ENCODE peak calls at places on chromosome 9, in four cellular contexts. T is mesendoderm, K is IMR-90, P is H1. F is an unnamed sample.

GRCh38 chr9:131366745-131367401 is 27.0 kb upstream of the PRRC2B start:
- DNase-seq in T (peak; percentile 72), P (no peak), K (peak; percentile 49), F (peak; percentile 64)

GRCh38 chr9:121885345-121885901 is 207.7 kb downstream of the TTLL11 start:
- DNase-seq in T (no peak), K (peak; percentile 86), P (no peak), F (no peak)

GRCh38 chr9:71783120-71783523 is 14.8 kb upstream of the CEMIP2 start:
- DNase-seq in T (peak; percentile 66), P (no peak), K (peak; percentile 19), F (peak; percentile 38)

GRCh38 chr9:6488395-6488794 is 75.4 kb downstream of the UHRF2 start:
- DNase-seq in K (no peak), P (no peak), T (peak; percentile 47), F (peak; percentile 38)

GRCh38 chr9:82890865-82891264 is 172.1 kb downstream of the RASEF start:
- DNase-seq in T (peak; percentile 51), K (no peak), P (no peak), F (no peak)

GRCh38 chr9:128863647-128864046 is 18.1 kb downstream of the KYAT1 start:
- DNase-seq in T (peak; percentile 91), K (peak; percentile 36), P (peak; percentile 87), F (peak; percentile 94)

GRCh38 chr9:21085010-21085409 is 7.3 kb upstream of the IFNB1 start:
- DNase-seq in P (no peak), T (no peak), K (no peak), F (no peak)

GRCh38 chr9:135488013-135488330 is 8.4 kb downstream of the PPP1R26 start:
- DNase-seq in T (no peak), P (no peak), K (no peak), F (no peak)

GRCh38 chr9:89810434-89810833 is 205.6 kb downstream of the GADD45G start:
- DNase-seq in P (no peak), K (no peak), T (no peak), F (no peak)

GRCh38 chr9:33187519-33188218 is 20.5 kb upstream of the B4GALT1 start:
- DNase-seq in P (no peak), K (peak; percentile 79), T (peak; percentile 55), F (no peak)

GRCh38 chr9:94167055-94167346 is 82.7 kb downstream of the PTPDC1 start:
- DNase-seq in T (peak; percentile 96), K (no peak), P (no peak), F (no peak)

GRCh38 chr9:2634818-2635217 is 13.2 kb downstream of the VLDLR start:
- DNase-seq in T (no peak), K (no peak), P (no peak), F (no peak)

GRCh38 chr9:5231212-5231611 is at the start of gene INSL4:
- DNase-seq in K (peak; percentile 44), T (no peak), P (no peak), F (no peak)

GRCh38 chr9:103707181-103707580 is 386.9 kb upstream of the SMC2 start:
- DNase-seq in P (no peak), T (no peak), K (no peak), F (no peak)

GRCh38 chr9:131254107-131254491 is 22.2 kb downstream of the FAM78A start:
- DNase-seq in P (no peak), T (no peak), K (no peak), F (no peak)

GRCh38 chr9:2964485-2964884 is 120.6 kb upstream of the PUM3 start:
- DNase-seq in K (no peak), P (no peak), T (peak; percentile 10), F (no peak)

GRCh38 chr9:123129411-123129810 is 95.9 kb downstream of the GPR21 start:
- DNase-seq in T (no peak), K (no peak), P (no peak), F (no peak)

GRCh38 chr9:83166369-83166768 is 103.4 kb upstream of the RASEF start:
- DNase-seq in K (no peak), P (no peak), T (no peak), F (no peak)

DNA sequence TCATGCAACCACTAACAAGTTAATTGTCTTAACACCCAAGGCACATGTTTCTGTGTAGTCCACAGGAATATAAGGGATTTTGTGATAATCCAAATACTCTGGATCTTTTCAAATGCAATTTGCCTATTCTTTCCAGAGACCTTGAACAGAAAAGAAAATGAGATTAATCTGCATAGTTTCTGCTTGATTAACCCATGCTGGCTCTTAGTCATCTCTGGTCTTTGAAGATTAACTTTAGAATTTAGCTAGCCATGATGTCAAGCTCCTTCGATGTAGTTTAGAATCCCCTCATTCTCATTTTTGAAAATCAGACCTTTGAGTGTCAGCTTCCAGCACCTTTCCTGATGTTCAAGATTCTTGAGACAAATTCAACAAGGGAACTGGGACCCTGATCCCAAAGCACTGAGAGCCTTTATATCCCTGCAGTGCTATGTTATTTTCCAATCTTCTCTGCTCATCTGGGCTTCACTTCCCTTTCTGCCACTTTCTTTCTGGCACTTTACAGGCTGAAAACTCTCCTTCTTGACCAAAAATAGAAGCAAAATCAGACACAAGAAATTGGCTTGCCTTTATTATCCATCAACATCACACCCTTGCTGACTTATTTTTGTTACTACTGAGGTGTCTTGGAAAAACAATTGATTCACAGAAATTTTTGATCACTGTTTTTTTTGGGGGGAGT is 155.5 kb downstream of the PALM2AKAP2 start:
- DNase-seq in K (no peak), T (no peak), P (no peak), F (no peak)
- H3K56ac ChIP-seq in K (no peak overlapping the region), T (no peak overlapping the region), P (no peak overlapping the region), F (no peak overlapping the region)

DNA sequence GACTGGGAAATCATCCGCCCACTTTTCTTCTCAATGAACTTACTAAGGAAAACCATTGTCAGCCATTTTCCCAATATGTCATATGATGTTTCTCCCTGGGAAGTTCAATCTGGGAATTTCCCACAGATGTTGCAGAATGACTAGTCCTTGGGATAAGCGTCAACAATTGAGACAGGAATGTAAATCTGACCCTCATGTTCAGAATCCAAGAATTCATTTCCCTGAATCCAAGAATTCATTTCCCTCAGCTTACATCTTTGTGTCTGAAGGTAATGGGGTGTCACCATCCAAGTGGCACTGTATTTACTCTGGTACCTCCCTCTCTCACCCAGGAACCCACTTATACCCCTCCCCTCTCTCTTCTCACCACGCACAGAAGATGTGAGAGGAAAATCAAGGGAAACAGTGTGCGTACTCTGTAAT is 7.4 kb downstream of the KLF9 start:
- DNase-seq in T (no peak), K (peak; percentile 99), P (no peak), F (no peak)
- H3K9ac ChIP-seq in T (no peak overlapping the region), K (peak overlapping the region; percentile 55), P (no peak overlapping the region), F (no peak overlapping the region)

GRCh38 chr9:132840980-132841379 is 37.1 kb downstream of the AK8 start:
- DNase-seq in K (no peak), T (no peak), P (no peak), F (no peak)
- H3K56ac ChIP-seq in K (no peak overlapping the region), T (no peak overlapping the region), P (no peak overlapping the region), F (no peak overlapping the region)

GRCh38 chr9:36091028-36091953 is 45.2 kb upstream of the GLIPR2 start:
- DNase-seq in P (no peak), K (peak; percentile 96), T (peak; percentile 85), F (no peak)
- H3K9ac ChIP-seq in P (no peak overlapping the region), K (peak overlapping the region; percentile 85), T (no peak overlapping the region), F (no peak overlapping the region)

GRCh38 chr9:134219721-134220060 is 55.3 kb upstream of the RNU6ATAC start:
- DNase-seq in P (no peak), K (no peak), T (no peak), F (no peak)
- H3K56ac ChIP-seq in P (no peak overlapping the region), K (no peak overlapping the region), T (no peak overlapping the region), F (no peak overlapping the region)

DNA sequence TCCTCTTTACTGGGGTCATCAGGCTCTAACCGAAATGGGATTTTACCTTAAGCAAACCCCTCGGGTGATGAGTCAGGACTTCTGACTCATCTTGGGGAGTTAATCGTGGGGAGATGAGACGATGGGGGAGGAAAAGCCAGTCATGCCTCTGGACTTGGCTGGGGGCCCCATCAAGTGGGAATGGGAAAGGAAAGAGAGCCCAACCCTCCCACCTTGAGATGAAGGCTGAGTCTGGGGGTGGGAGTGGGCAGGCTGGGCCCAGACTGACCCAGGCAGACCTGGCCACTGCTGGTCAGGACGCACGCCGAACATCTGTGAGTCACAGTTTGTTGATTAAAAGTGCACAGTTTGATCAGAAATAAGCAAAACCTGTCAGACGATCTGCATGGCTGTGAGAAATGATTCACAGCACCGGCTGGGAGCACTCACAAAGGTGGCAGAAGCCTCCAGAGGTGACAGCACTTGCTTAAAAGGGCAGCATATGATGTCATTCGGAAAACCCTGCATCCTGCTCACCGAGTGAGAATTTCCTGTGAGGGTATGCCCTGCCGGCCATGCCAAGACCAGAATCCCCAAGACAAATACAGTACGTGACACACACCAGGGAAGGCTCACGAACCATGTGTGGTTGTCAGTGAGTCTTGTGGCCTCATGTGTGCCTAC is 50.0 kb upstream of the SLC25A51 start:
- DNase-seq in T (peak; percentile 56), P (no peak), K (peak; percentile 100), F (no peak)
- H3K9ac ChIP-seq in T (no peak overlapping the region), P (no peak overlapping the region), K (peak overlapping the region; percentile 16), F (no peak overlapping the region)

F was measured in H9.